ENCODE peak calls at places on chromosomes 5 and 9, in four cellular contexts. F is adrenal gland, C is body of pancreas, B is HCT116. K is an unnamed sample.

GRCh38 chr9:128262687-128263086 is 13.1 kb downstream of the GOLGA2 start:
- DNase-seq in F (peak; percentile 56), C (no peak), B (no peak), K (no peak)

GRCh38 chr5:155080721-155081120 is 67.2 kb downstream of the KIF4B start:
- DNase-seq in C (no peak), B (no peak), F (no peak), K (no peak)

GRCh38 chr9:132883349-132884294 is 4.9 kb downstream of the SPACA9 start:
- DNase-seq in F (no peak), C (no peak), B (no peak), K (no peak)

GRCh38 chr5:132830436-132831094 is at the start of gene SHROOM1:
- DNase-seq in F (peak; percentile 58), C (peak; percentile 84), B (peak; percentile 44), K (peak; percentile 89)

GRCh38 chr9:136626740-136627642 is 35.7 kb upstream of the EGFL7 start:
- DNase-seq in F (no peak), C (peak; percentile 87), B (no peak), K (no peak)

GRCh38 chr9:33921967-33922895 is 105.3 kb downstream of the UBE2R2 start:
- DNase-seq in C (no peak), F (no peak), B (peak; percentile 7), K (no peak)

GRCh38 chr5:141199359-141200235 is at the start of gene PCDHB11:
- DNase-seq in F (no peak), B (no peak), C (peak; percentile 52), K (no peak)

GRCh38 chr9:16267336-16268036 is 603.0 kb downstream of the BNC2 start:
- DNase-seq in C (no peak), F (no peak), B (no peak), K (peak; percentile 65)

GRCh38 chr9:134181648-134182034 is 17.3 kb upstream of the RNU6ATAC start:
- DNase-seq in F (no peak), C (peak; percentile 1), B (no peak), K (peak; percentile 75)

GRCh38 chr9:113376634-113377531 is at the start of gene HDHD3:
- DNase-seq in B (peak; percentile 48), F (peak; percentile 91), C (peak; percentile 92), K (peak; percentile 73)

GRCh38 chr9:113373255-113373654 is 3.5 kb downstream of the HDHD3 start:
- DNase-seq in B (no peak), F (no peak), C (no peak), K (no peak)

GRCh38 chr9:113372059-113372458 is 4.7 kb downstream of the HDHD3 start:
- DNase-seq in C (no peak), F (no peak), B (no peak), K (no peak)

GRCh38 chr9:113373676-113374392 is 3.0 kb downstream of the HDHD3 start:
- DNase-seq in C (no peak), B (no peak), F (no peak), K (no peak)

GRCh38 chr9:113375057-113376023 is 1.4 kb downstream of the HDHD3 start:
- DNase-seq in F (peak; percentile 75), C (peak; percentile 65), B (no peak), K (no peak)
- H3K4me3 ChIP-seq in F (peak overlapping the region; percentile 99), C (no peak overlapping the region), B (peak overlapping the region; percentile 95), K (no peak overlapping the region)

GRCh38 chr9:115202181-115202580 is 84.2 kb upstream of the TNC start:
- DNase-seq in C (no peak), F (no peak), B (no peak), K (no peak)
- TF ChIP-seq POLR2A in C (no peak), F (no peak), B (no peak), K (no peak)

GRCh38 chr5:97043511-97043910 is 98.9 kb downstream of the LIX1 start:
- DNase-seq in C (no peak), B (no peak), F (no peak), K (no peak)

GRCh38 chr5:97041239-97041638 is 101.2 kb downstream of the LIX1 start:
- DNase-seq in F (no peak), C (no peak), B (no peak), K (no peak)

GRCh38 chr5:97044057-97044456 is 98.4 kb downstream of the LIX1 start:
- DNase-seq in C (peak; percentile 18), F (no peak), B (peak; percentile 4), K (no peak)

GRCh38 chr5:97046270-97046982 is 96.0 kb downstream of the LIX1 start:
- DNase-seq in C (no peak), F (no peak), B (no peak), K (no peak)

DNA sequence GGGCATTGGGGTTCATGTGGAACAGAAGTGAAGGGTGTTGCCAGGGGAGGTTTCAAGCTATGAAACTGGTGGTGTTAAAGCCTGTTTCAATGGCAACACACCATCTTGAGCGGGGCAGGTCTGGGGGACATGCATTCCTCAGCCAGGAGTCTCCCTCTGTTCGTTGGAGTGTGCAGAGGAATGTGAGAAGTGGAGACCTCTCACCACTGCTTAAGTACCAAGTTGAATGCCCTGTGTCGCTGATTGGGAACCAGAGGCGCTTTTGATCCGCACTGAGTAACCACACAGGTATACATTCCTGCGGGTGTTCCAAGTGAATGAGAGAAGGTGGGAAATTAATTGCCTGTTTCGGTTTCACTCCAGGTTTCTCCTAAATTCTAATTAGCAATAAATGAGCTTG is 99.4 kb downstream of the LIX1 start:
- DNase-seq in C (no peak), F (no peak), B (no peak), K (no peak)
- H3K4me3 ChIP-seq in C (no peak overlapping the region), F (no peak overlapping the region), B (no peak overlapping the region), K (no peak overlapping the region)

GRCh38 chr5:177133119-177133844 is at the start of gene NSD1:
- DNase-seq in B (no peak), F (peak; percentile 88), C (peak; percentile 90), K (peak; percentile 96)

GRCh38 chr5:177131711-177132503 is 1.7 kb upstream of the NSD1 start:
- DNase-seq in B (no peak), C (no peak), F (no peak), K (no peak)

GRCh38 chr5:177134653-177135225 is 1.2 kb downstream of the NSD1 start:
- DNase-seq in C (no peak), B (no peak), F (no peak), K (no peak)

GRCh38 chr5:177132504-177133118 is 962 bp upstream of the NSD1 start:
- DNase-seq in F (no peak), C (no peak), B (no peak), K (no peak)

DNA sequence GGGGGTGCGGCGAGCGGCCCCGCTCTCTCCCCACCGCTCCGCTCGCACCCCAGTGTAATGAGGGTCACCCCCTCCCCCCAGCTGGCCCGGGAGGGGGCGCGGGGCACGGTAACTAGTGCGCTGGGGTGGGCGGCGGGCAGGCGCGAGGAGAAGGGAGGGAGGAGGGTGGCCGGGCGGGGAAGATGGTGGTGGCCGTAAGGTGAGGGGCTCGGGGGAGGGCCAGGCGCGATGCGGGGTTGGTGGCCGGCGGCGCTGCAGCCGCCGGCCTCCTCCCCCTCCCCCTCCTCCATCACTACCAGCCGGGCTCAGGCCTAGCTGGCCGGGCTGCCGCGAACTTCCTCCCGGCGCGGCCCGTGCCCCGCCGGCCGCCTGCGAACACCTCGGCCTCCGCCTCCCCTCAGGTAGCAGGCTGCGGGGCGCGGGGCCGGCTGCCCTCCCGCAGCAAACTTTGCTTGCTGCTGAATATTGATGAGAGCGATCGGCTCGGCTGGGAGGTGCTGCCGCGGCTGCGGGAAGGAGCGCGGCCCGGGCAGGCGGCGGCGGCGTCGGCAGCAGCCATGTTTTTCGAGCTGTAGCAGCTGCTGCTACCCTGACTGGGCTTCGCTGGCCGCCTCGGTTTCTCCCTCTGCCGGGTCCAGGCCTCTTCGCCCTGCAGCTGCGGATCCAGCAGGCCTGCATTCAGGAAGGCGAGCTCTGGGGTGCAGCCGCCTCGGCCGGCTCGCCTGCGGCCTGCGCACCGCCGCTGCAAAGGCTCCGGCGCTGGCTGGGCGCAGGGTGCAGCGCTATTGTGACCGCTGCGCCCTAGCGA is 476 bp downstream of the NSD1 start:
- DNase-seq in B (no peak), F (peak; percentile 56), C (peak; percentile 64), K (no peak)
- TF ChIP-seq POLR2A in B (no peak), F (peak; percentile 31), C (peak; percentile 50), K (no peak)